ENCODE peak calls at places on chromosomes 12 and 14, in five cellular contexts. V is NT2/D1, E is HepG2, R is H1, O is GM12878. A is an unnamed sample.

GRCh38 chr12:6089041-6089823 is 35.2 kb downstream of the VWF start:
- DNase-seq in O (no peak), V (no peak), E (peak), R (no peak), A (no peak)

GRCh38 chr12:64824500-64825142 is at the start of gene TBC1D30:
- DNase-seq in R (no peak), E (no peak), V (no peak), O (no peak), A (peak)

GRCh38 chr12:10540776-10541205 is 35.1 kb downstream of the EIF2S3B start:
- DNase-seq in E (no peak), V (no peak), R (no peak), O (peak), A (no peak)

GRCh38 chr12:6563448-6564050 is 4.5 kb downstream of the NOP2 start:
- DNase-seq in O (no peak), R (no peak), E (peak), V (peak), A (peak)

GRCh38 chr12:116164976-116165425 is 112.5 kb downstream of the MED13L start:
- DNase-seq in O (no peak), R (no peak), V (no peak), E (no peak), A (no peak)

GRCh38 chr14:58954874-58955273 is 233.6 kb upstream of the DAAM1 start:
- DNase-seq in R (no peak), E (no peak), O (no peak), V (no peak), A (no peak)

GRCh38 chr14:104999361-104999760 is 13.8 kb downstream of the CLBA1 start:
- DNase-seq in E (no peak), O (no peak), R (no peak), V (no peak), A (no peak)

GRCh38 chr12:113413488-113413939 is 8.7 kb upstream of the SDSL start:
- DNase-seq in E (peak), O (no peak), V (peak), R (no peak), A (no peak)

GRCh38 chr12:15227004-15227679 is 5.9 kb upstream of the RERG start:
- DNase-seq in O (no peak), E (peak), R (no peak), V (peak), A (peak)

GRCh38 chr12:65607271-65607880 is 216.9 kb upstream of the HMGA2 start:
- DNase-seq in V (no peak), O (no peak), R (no peak), E (no peak), A (no peak)

GRCh38 chr14:92945544-92945943 is 22.6 kb downstream of the CHGA start:
- DNase-seq in V (no peak), R (no peak), E (no peak), O (no peak), A (no peak)

GRCh38 chr12:107598906-107599305 is 86.7 kb upstream of the PWP1 start:
- DNase-seq in R (no peak), O (no peak), E (no peak), V (no peak), A (no peak)

GRCh38 chr14:23376477-23377200 is at the start of gene CMTM5:
- DNase-seq in R (no peak), V (no peak), O (no peak), E (no peak), A (no peak)

GRCh38 chr12:1633459-1633858 is 4.4 kb downstream of the WNT5B start:
- DNase-seq in O (no peak), E (no peak), R (no peak), V (no peak), A (no peak)

GRCh38 chr12:51441583-51441982 is 17.0 kb downstream of the SLC4A8 start:
- DNase-seq in O (no peak), V (no peak), R (no peak), E (no peak), A (no peak)

GRCh38 chr14:64983439-64984310 is 3.0 kb upstream of the FNTB start:
- DNase-seq in V (no peak), O (no peak), E (peak), R (no peak), A (peak)

GRCh38 chr14:31194095-31194494 is 13.5 kb downstream of the HECTD1 start:
- DNase-seq in O (no peak), R (no peak), V (no peak), E (no peak), A (no peak)

GRCh38 chr14:28163897-28164296 is 602.7 kb upstream of the FOXG1 start:
- DNase-seq in O (no peak), E (no peak), V (no peak), R (no peak), A (no peak)

GRCh38 chr14:64234877-64235651 is 59.1 kb downstream of the ESR2 start:
- DNase-seq in O (no peak), R (no peak), E (no peak), V (no peak), A (no peak)

GRCh38 chr12:124744273-124744640 is 119.4 kb downstream of the SCARB1 start:
- DNase-seq in O (no peak), E (no peak), R (no peak), V (no peak), A (no peak)

GRCh38 chr12:75721231-75721641 is 209.8 kb upstream of the KRR1 start:
- DNase-seq in E (no peak), R (no peak), V (no peak), O (no peak), A (no peak)

GRCh38 chr14:104429291-104429861 is 150.2 kb upstream of the C14orf180 start:
- DNase-seq in V (no peak), O (no peak), R (no peak), E (no peak), A (no peak)

GRCh38 chr12:58241099-58241498 is 299.7 kb downstream of the ATP23 start:
- DNase-seq in R (no peak), E (no peak), O (no peak), V (no peak), A (no peak)

GRCh38 chr14:89707086-89707485 is 247.4 kb downstream of the EFCAB11 start:
- DNase-seq in R (no peak), E (no peak), V (no peak), O (no peak), A (no peak)

GRCh38 chr12:106780010-106780625 is 5.6 kb downstream of the RIC8B start:
- DNase-seq in V (no peak), O (no peak), E (no peak), R (no peak), A (no peak)

GRCh38 chr12:102851246-102851645 is 65.8 kb downstream of the PAH start:
- DNase-seq in V (no peak), R (no peak), O (no peak), E (no peak), A (no peak)

GRCh38 chr14:32436993-32437392 is 107.9 kb downstream of the AKAP6 start:
- DNase-seq in E (no peak), R (no peak), O (no peak), V (no peak), A (no peak)

GRCh38 chr12:94211011-94211410 is 62.6 kb downstream of the PLXNC1 start:
- DNase-seq in E (no peak), O (no peak), V (no peak), R (no peak), A (no peak)
- TF ChIP-seq SUZ12 in E (no peak), O (no peak), V (no peak), R (no peak), A (no peak)

GRCh38 chr12:90958995-90959394 is 4.0 kb upstream of the CCER1 start:
- DNase-seq in R (no peak), E (no peak), O (no peak), V (no peak), A (no peak)

GRCh38 chr12:90953956-90954421 is 987 bp downstream of the CCER1 start:
- DNase-seq in O (no peak), E (peak), R (peak), V (peak), A (no peak)

GRCh38 chr12:90951418-90952110 is 3.4 kb downstream of the CCER1 start:
- DNase-seq in R (no peak), V (no peak), O (no peak), E (no peak), A (no peak)

GRCh38 chr12:90954428-90954827 is 548 bp downstream of the CCER1 start:
- DNase-seq in O (no peak), V (no peak), E (no peak), R (no peak), A (no peak)

DNA sequence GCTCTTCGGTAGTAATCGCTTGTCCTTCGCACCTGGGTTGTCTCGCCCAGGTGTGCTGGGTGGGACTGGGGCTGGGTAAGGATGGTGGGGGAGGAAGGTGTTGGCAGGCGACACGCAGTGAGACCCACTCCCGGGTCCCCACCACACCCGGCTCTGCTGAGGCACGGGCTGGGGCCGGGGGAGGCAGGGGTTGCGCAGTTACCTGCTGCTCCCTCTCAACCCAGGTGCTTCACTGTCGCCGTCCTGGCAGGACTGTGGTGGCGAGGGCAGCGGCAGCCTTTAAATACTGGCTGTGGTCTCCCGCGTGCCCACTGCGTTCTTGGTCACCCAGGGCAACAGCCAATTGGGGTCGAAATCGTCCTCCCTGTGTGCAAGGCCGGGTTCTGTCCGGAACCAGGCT is at the start of gene CCER1:
- DNase-seq in E (no peak), O (no peak), R (no peak), V (no peak), A (no peak)
- TF ChIP-seq SUZ12 in E (no peak), O (no peak), R (no peak), V (no peak), A (no peak)

GRCh38 chr14:50794063-50794645 is 36.8 kb downstream of the NIN start:
- DNase-seq in E (no peak), O (no peak), V (no peak), R (no peak), A (peak)

GRCh38 chr14:50792634-50793068 is 38.3 kb downstream of the NIN start:
- DNase-seq in O (no peak), V (no peak), R (no peak), E (no peak), A (no peak)

GRCh38 chr14:50790568-50790967 is 40.4 kb downstream of the NIN start:
- DNase-seq in R (no peak), E (no peak), O (no peak), V (no peak), A (no peak)

GRCh38 chr14:50791201-50791600 is 39.8 kb downstream of the NIN start:
- DNase-seq in O (no peak), E (no peak), V (no peak), R (no peak), A (no peak)

GRCh38 chr14:50792058-50792477 is 38.9 kb downstream of the NIN start:
- DNase-seq in V (no peak), E (no peak), R (no peak), O (no peak), A (no peak)
- TF ChIP-seq SUZ12 in V (no peak), E (no peak), R (no peak), O (no peak), A (no peak)

DNA sequence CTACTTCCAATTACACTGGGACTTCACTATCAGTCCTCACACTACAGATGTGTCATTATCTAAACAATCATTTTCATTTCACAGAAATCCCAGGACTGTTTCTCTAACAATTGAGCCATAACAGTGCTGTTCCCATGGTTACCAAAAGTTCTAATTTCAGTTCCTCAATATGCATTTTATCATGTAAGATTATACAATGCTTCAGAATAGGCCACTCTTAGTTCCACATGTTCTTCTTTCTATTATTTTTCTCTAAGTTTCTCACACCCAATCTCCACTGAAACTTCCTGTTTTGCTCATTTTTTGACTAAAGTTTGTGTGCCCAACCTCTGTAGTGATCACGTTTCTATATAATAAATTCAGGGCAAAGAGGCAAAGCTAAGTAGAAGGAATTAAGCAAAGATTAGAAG is 185.8 kb downstream of the DUSP6 start:
- DNase-seq in O (peak), V (no peak), E (no peak), R (no peak), A (no peak)
- TF ChIP-seq SUZ12 in O (no peak), V (no peak), E (no peak), R (no peak), A (no peak)

GRCh38 chr12:11812558-11813421 is 163.3 kb downstream of the ETV6 start:
- DNase-seq in R (no peak), E (peak), O (no peak), V (peak), A (no peak)
- TF ChIP-seq SUZ12 in R (no peak), E (no peak), O (no peak), V (no peak), A (no peak)

DNA sequence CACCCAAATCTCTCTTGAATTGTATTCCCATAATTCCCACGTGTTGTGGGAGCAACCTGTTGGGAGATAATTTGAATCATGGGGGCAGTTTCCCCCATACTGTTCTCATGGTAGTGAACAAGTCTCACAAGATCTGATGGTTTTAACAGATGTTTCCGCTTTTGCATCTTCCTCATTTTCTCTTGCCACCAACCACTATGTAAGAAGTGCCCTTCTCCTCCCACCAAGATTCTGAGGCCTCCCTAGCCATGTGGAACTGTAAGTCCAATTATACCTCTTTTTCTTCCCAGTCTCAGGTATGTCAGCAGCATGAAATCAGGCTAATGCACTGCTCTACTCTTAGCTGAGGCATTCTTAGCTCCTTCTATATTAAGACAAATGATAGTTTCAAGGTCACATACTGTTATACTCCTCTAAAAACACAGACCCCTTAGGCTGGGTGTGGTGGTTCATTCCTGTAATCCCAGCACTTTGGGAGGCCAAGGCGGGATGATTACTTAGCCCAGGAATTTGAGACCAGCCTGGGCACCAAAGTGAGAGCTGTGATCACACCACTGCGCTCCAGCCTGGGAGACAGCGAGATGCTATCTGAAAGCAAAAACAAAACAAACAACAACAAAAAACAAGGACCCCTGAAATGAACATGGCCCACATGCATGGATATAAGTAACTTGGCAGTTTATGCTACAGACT is 3.6 kb downstream of the SCAF11 start:
- DNase-seq in R (no peak), V (no peak), E (no peak), O (no peak), A (no peak)
- TF ChIP-seq SUZ12 in R (no peak), V (no peak), E (no peak), O (no peak), A (no peak)

A was measured in HEK293T.